ENCODE peak calls at places on chromosomes 3 and 15, in nine cellular contexts. One of them, this sample, is unnamed.

GRCh38 chr15:23395832-23396231 is 41.3 kb downstream of the GOLGA8S start:
- DNase-seq in foreskin fibroblast: no peak
- DNase-seq in neural progenitor cell: no peak
- DNase-seq in fibroblast of the aortic adventitia: no peak
- DNase-seq in AG10803: no peak
- DNase-seq in fibroblast of pulmonary artery: no peak
- DNase-seq in mucosa of descending colon: no peak
- DNase-seq in PC-9: no peak
- DNase-seq in heart right ventricle: no peak
- DNase-seq in this sample: no peak

GRCh38 chr3:70264122-70264780 is 48.2 kb downstream of the MDFIC2 start:
- DNase-seq in heart right ventricle: no peak
- DNase-seq in PC-9: no peak
- DNase-seq in AG10803: no peak
- DNase-seq in foreskin fibroblast: peak
- DNase-seq in neural progenitor cell: no peak
- DNase-seq in fibroblast of the aortic adventitia: peak
- DNase-seq in mucosa of descending colon: no peak
- DNase-seq in fibroblast of pulmonary artery: peak
- DNase-seq in this sample: peak

GRCh38 chr3:106029941-106030619 is 161.3 kb upstream of the CBLB start:
- DNase-seq in fibroblast of pulmonary artery: no peak
- DNase-seq in fibroblast of the aortic adventitia: no peak
- DNase-seq in PC-9: no peak
- DNase-seq in neural progenitor cell: no peak
- DNase-seq in mucosa of descending colon: no peak
- DNase-seq in foreskin fibroblast: no peak
- DNase-seq in heart right ventricle: no peak
- DNase-seq in AG10803: no peak
- DNase-seq in this sample: no peak

GRCh38 chr3:71998995-71999673 is 214.2 kb upstream of the PROK2 start:
- DNase-seq in AG10803: peak
- DNase-seq in fibroblast of the aortic adventitia: peak
- DNase-seq in heart right ventricle: no peak
- DNase-seq in PC-9: no peak
- DNase-seq in mucosa of descending colon: no peak
- DNase-seq in fibroblast of pulmonary artery: peak
- DNase-seq in neural progenitor cell: no peak
- DNase-seq in foreskin fibroblast: peak
- DNase-seq in this sample: peak

GRCh38 chr3:139540686-139541085 is 1.1 kb upstream of the RBP1 start:
- DNase-seq in PC-9: no peak
- DNase-seq in foreskin fibroblast: no peak
- DNase-seq in fibroblast of pulmonary artery: no peak
- DNase-seq in neural progenitor cell: no peak
- DNase-seq in AG10803: no peak
- DNase-seq in fibroblast of the aortic adventitia: no peak
- DNase-seq in mucosa of descending colon: no peak
- DNase-seq in heart right ventricle: no peak
- DNase-seq in this sample: no peak

GRCh38 chr15:74793135-74794028 is 11.5 kb downstream of the CSK start:
- DNase-seq in fibroblast of the aortic adventitia: no peak
- DNase-seq in PC-9: no peak
- DNase-seq in heart right ventricle: no peak
- DNase-seq in mucosa of descending colon: no peak
- DNase-seq in neural progenitor cell: no peak
- DNase-seq in fibroblast of pulmonary artery: peak
- DNase-seq in foreskin fibroblast: no peak
- DNase-seq in AG10803: no peak
- DNase-seq in this sample: peak

GRCh38 chr15:77475898-77476297 is 55.2 kb downstream of the HMG20A start:
- DNase-seq in mucosa of descending colon: no peak
- DNase-seq in neural progenitor cell: peak
- DNase-seq in heart right ventricle: no peak
- DNase-seq in fibroblast of the aortic adventitia: no peak
- DNase-seq in fibroblast of pulmonary artery: no peak
- DNase-seq in AG10803: no peak
- DNase-seq in foreskin fibroblast: no peak
- DNase-seq in PC-9: no peak
- DNase-seq in this sample: no peak

GRCh38 chr3:147361671-147362420 is 44.5 kb downstream of the ZIC4 start:
- DNase-seq in heart right ventricle: peak
- DNase-seq in foreskin fibroblast: peak
- DNase-seq in mucosa of descending colon: no peak
- DNase-seq in AG10803: no peak
- DNase-seq in neural progenitor cell: peak
- DNase-seq in PC-9: no peak
- DNase-seq in fibroblast of pulmonary artery: peak
- DNase-seq in fibroblast of the aortic adventitia: no peak
- DNase-seq in this sample: peak

GRCh38 chr15:68630205-68630555 is 51.4 kb downstream of the CORO2B start:
- DNase-seq in foreskin fibroblast: no peak
- DNase-seq in fibroblast of pulmonary artery: no peak
- DNase-seq in mucosa of descending colon: no peak
- DNase-seq in fibroblast of the aortic adventitia: no peak
- DNase-seq in AG10803: no peak
- DNase-seq in heart right ventricle: no peak
- DNase-seq in PC-9: no peak
- DNase-seq in neural progenitor cell: no peak
- DNase-seq in this sample: no peak

GRCh38 chr3:126558336-126559071 is at the start of gene C3orf22:
- DNase-seq in fibroblast of pulmonary artery: no peak
- DNase-seq in heart right ventricle: no peak
- DNase-seq in fibroblast of the aortic adventitia: no peak
- DNase-seq in foreskin fibroblast: no peak
- DNase-seq in PC-9: no peak
- DNase-seq in AG10803: no peak
- DNase-seq in neural progenitor cell: no peak
- DNase-seq in mucosa of descending colon: no peak
- DNase-seq in this sample: no peak

GRCh38 chr3:83868909-83869567 is 1089.8 kb upstream of the CADM2 start:
- DNase-seq in PC-9: no peak
- DNase-seq in heart right ventricle: no peak
- DNase-seq in mucosa of descending colon: no peak
- DNase-seq in fibroblast of pulmonary artery: no peak
- DNase-seq in foreskin fibroblast: no peak
- DNase-seq in AG10803: no peak
- DNase-seq in neural progenitor cell: no peak
- DNase-seq in fibroblast of the aortic adventitia: no peak
- DNase-seq in this sample: no peak

GRCh38 chr3:150319900-150320299 is 88.2 kb upstream of the TSC22D2 start:
- DNase-seq in fibroblast of pulmonary artery: peak
- DNase-seq in AG10803: peak
- DNase-seq in heart right ventricle: no peak
- DNase-seq in mucosa of descending colon: no peak
- DNase-seq in PC-9: peak
- DNase-seq in fibroblast of the aortic adventitia: peak
- DNase-seq in neural progenitor cell: no peak
- DNase-seq in foreskin fibroblast: peak
- DNase-seq in this sample: peak

GRCh38 chr3:9698293-9698692 is 5.3 kb upstream of the CPNE9 start:
- DNase-seq in foreskin fibroblast: no peak
- DNase-seq in mucosa of descending colon: no peak
- DNase-seq in fibroblast of the aortic adventitia: no peak
- DNase-seq in AG10803: no peak
- DNase-seq in neural progenitor cell: no peak
- DNase-seq in heart right ventricle: no peak
- DNase-seq in PC-9: no peak
- DNase-seq in fibroblast of pulmonary artery: no peak
- DNase-seq in this sample: no peak

GRCh38 chr15:101258238-101259144 is 6.6 kb upstream of the CHSY1 start:
- DNase-seq in mucosa of descending colon: no peak
- DNase-seq in foreskin fibroblast: peak
- DNase-seq in heart right ventricle: no peak
- DNase-seq in PC-9: no peak
- DNase-seq in AG10803: peak
- DNase-seq in neural progenitor cell: peak
- DNase-seq in fibroblast of pulmonary artery: peak
- DNase-seq in fibroblast of the aortic adventitia: peak
- DNase-seq in this sample: peak

GRCh38 chr3:20999661-21000060 is 751.3 kb downstream of the ZNF385D start:
- DNase-seq in PC-9: no peak
- DNase-seq in mucosa of descending colon: no peak
- DNase-seq in heart right ventricle: no peak
- DNase-seq in foreskin fibroblast: no peak
- DNase-seq in AG10803: peak
- DNase-seq in neural progenitor cell: no peak
- DNase-seq in fibroblast of pulmonary artery: peak
- DNase-seq in fibroblast of the aortic adventitia: no peak
- DNase-seq in this sample: no peak

GRCh38 chr3:148203263-148204010 is 494.3 kb upstream of the AGTR1 start:
- DNase-seq in PC-9: no peak
- DNase-seq in fibroblast of pulmonary artery: peak
- DNase-seq in AG10803: peak
- DNase-seq in foreskin fibroblast: peak
- DNase-seq in heart right ventricle: no peak
- DNase-seq in mucosa of descending colon: no peak
- DNase-seq in fibroblast of the aortic adventitia: peak
- DNase-seq in neural progenitor cell: peak
- DNase-seq in this sample: peak

GRCh38 chr3:75001330-75001729 is 386.9 kb upstream of the CNTN3 start:
- DNase-seq in mucosa of descending colon: no peak
- DNase-seq in fibroblast of the aortic adventitia: peak
- DNase-seq in neural progenitor cell: no peak
- DNase-seq in PC-9: no peak
- DNase-seq in AG10803: peak
- DNase-seq in heart right ventricle: no peak
- DNase-seq in foreskin fibroblast: peak
- DNase-seq in fibroblast of pulmonary artery: peak
- DNase-seq in this sample: no peak

GRCh38 chr3:123193448-123194101 is 8.2 kb upstream of the SEC22A start:
- DNase-seq in neural progenitor cell: no peak
- DNase-seq in mucosa of descending colon: no peak
- DNase-seq in AG10803: no peak
- DNase-seq in fibroblast of pulmonary artery: no peak
- DNase-seq in heart right ventricle: no peak
- DNase-seq in PC-9: no peak
- DNase-seq in fibroblast of the aortic adventitia: no peak
- DNase-seq in foreskin fibroblast: no peak
- DNase-seq in this sample: no peak

GRCh38 chr3:123198352-123198751 is 3.4 kb upstream of the SEC22A start:
- DNase-seq in fibroblast of pulmonary artery: no peak
- DNase-seq in heart right ventricle: no peak
- DNase-seq in AG10803: no peak
- DNase-seq in neural progenitor cell: no peak
- DNase-seq in PC-9: no peak
- DNase-seq in mucosa of descending colon: no peak
- DNase-seq in foreskin fibroblast: no peak
- DNase-seq in fibroblast of the aortic adventitia: no peak
- DNase-seq in this sample: no peak

GRCh38 chr3:123194552-123194951 is 7.2 kb upstream of the SEC22A start:
- DNase-seq in mucosa of descending colon: no peak
- DNase-seq in fibroblast of pulmonary artery: peak
- DNase-seq in fibroblast of the aortic adventitia: no peak
- DNase-seq in foreskin fibroblast: peak
- DNase-seq in AG10803: peak
- DNase-seq in neural progenitor cell: peak
- DNase-seq in heart right ventricle: peak
- DNase-seq in PC-9: no peak
- DNase-seq in this sample: peak
- H3K4me3 ChIP-seq in mucosa of descending colon: no peak
- H3K4me3 ChIP-seq in fibroblast of pulmonary artery: no peak
- H3K4me3 ChIP-seq in fibroblast of the aortic adventitia: no peak
- H3K4me3 ChIP-seq in foreskin fibroblast: no peak
- H3K4me3 ChIP-seq in AG10803: no peak
- H3K4me3 ChIP-seq in neural progenitor cell: peak
- H3K4me3 ChIP-seq in heart right ventricle: no peak
- H3K4me3 ChIP-seq in PC-9: no peak
- H3K4me3 ChIP-seq in this sample: no peak

DNA sequence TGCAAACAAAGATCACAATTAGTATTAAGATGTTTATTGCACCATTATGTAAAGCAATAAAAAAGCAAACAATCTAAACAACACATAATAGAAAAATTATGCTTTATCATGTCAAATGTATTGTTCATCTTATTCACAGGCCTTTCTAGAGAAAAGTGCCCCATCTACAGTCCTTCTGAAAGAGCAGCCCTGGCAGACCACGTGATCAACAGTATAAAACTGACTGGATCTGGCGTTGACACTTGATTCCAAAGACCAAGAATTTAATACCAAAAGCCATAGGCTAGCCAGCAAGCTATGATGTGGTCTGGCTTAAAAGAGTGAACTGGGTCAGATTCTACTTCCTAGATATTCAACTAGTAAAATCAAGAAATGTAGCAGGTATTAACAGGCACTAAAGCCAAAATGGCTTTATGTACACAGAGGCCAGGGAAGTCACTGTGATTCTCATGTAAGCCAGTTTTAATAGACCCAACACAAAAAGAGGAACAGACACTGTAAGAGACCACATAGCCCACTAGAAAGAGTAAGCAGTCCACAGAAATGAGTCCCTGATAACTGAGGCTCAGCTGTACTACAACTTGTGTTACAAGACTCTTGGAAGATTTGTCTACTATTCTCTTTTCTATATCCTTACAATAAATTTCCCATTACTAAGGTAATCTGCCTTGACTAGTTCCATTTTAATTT is 32.5 kb downstream of the DMXL2 start:
- DNase-seq in AG10803: no peak
- DNase-seq in fibroblast of the aortic adventitia: no peak
- DNase-seq in neural progenitor cell: no peak
- DNase-seq in mucosa of descending colon: no peak
- DNase-seq in fibroblast of pulmonary artery: no peak
- DNase-seq in foreskin fibroblast: no peak
- DNase-seq in heart right ventricle: no peak
- DNase-seq in PC-9: no peak
- DNase-seq in this sample: no peak
- TF ChIP-seq CTCF in AG10803: no peak
- TF ChIP-seq CTCF in fibroblast of the aortic adventitia: no peak
- TF ChIP-seq CTCF in neural progenitor cell: no peak
- TF ChIP-seq CTCF in mucosa of descending colon: no peak
- TF ChIP-seq CTCF in fibroblast of pulmonary artery: no peak
- TF ChIP-seq CTCF in foreskin fibroblast: no peak
- TF ChIP-seq CTCF in heart right ventricle: no peak
- TF ChIP-seq CTCF in PC-9: no peak
- TF ChIP-seq CTCF in this sample: no peak

GRCh38 chr15:55222588-55222987 is 25.8 kb upstream of the RSL24D1 start:
- DNase-seq in AG10803: no peak
- DNase-seq in mucosa of descending colon: no peak
- DNase-seq in neural progenitor cell: no peak
- DNase-seq in foreskin fibroblast: no peak
- DNase-seq in heart right ventricle: no peak
- DNase-seq in fibroblast of pulmonary artery: no peak
- DNase-seq in PC-9: no peak
- DNase-seq in fibroblast of the aortic adventitia: no peak
- DNase-seq in this sample: no peak
- H3K4me3 ChIP-seq in AG10803: no peak
- H3K4me3 ChIP-seq in mucosa of descending colon: no peak
- H3K4me3 ChIP-seq in neural progenitor cell: no peak
- H3K4me3 ChIP-seq in foreskin fibroblast: no peak
- H3K4me3 ChIP-seq in heart right ventricle: no peak
- H3K4me3 ChIP-seq in fibroblast of pulmonary artery: no peak
- H3K4me3 ChIP-seq in PC-9: no peak
- H3K4me3 ChIP-seq in fibroblast of the aortic adventitia: no peak
- H3K4me3 ChIP-seq in this sample: no peak

DNA sequence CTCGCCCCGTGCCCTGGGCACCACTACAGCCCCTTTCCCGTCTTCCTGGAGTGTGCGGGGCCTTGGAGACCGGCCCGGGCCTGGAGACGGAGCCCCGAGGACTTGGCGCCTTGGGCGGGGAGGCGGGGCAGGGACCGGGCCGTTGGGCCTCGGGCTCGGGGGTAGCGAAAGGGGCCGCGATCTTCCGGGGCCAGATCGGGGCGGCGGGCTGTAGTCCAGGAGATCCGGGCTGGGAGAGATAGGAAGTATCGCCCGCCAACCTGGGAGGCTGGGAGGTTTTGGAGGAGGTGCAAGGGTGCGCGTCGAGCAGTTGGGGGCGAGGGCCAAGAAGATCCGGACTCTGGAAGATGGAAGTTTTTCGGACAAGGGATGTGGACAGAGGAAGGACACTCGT is 520 bp downstream of the RTF1 start:
- DNase-seq in PC-9: no peak
- DNase-seq in fibroblast of the aortic adventitia: peak
- DNase-seq in foreskin fibroblast: peak
- DNase-seq in neural progenitor cell: peak
- DNase-seq in fibroblast of pulmonary artery: peak
- DNase-seq in mucosa of descending colon: peak
- DNase-seq in AG10803: peak
- DNase-seq in heart right ventricle: no peak
- DNase-seq in this sample: peak
- TF ChIP-seq CTCF in PC-9: no peak
- TF ChIP-seq CTCF in fibroblast of the aortic adventitia: no peak
- TF ChIP-seq CTCF in foreskin fibroblast: no peak
- TF ChIP-seq CTCF in neural progenitor cell: no peak
- TF ChIP-seq CTCF in fibroblast of pulmonary artery: no peak
- TF ChIP-seq CTCF in mucosa of descending colon: no peak
- TF ChIP-seq CTCF in AG10803: no peak
- TF ChIP-seq CTCF in heart right ventricle: no peak
- TF ChIP-seq CTCF in this sample: no peak

This sample was measured in brain microvascular endothelial cell.